ENCODE peak calls at places on chromosomes 7 and 10, in seven cellular contexts. Y is kidney, K is stomach, S is progenitor cell of endocrine pancreas, G is fibroblast of pulmonary artery, R is adrenal gland, L is GM12865. B is an unnamed sample.

GRCh38 chr10:7519351-7519750 is 108.5 kb upstream of the SFMBT2 start:
- DNase-seq in Y (no peak), K (no peak), S (no peak), G (no peak), R (peak), L (no peak), B (no peak)

GRCh38 chr10:34526758-34527730 is 288.1 kb downstream of the PARD3 start:
- DNase-seq in Y (no peak), K (no peak), S (no peak), G (peak), R (peak), L (peak), B (no peak)

GRCh38 chr7:34104120-34104519 is 198.8 kb downstream of the BMPER start:
- DNase-seq in Y (no peak), K (no peak), S (no peak), G (no peak), R (no peak), L (no peak), B (no peak)

GRCh38 chr10:43234471-43235041 is 32.3 kb downstream of the RASGEF1A start:
- DNase-seq in Y (peak), K (no peak), S (no peak), G (no peak), R (no peak), L (no peak), B (no peak)

GRCh38 chr10:113007343-113007771 is 57.3 kb downstream of the TCF7L2 start:
- DNase-seq in Y (no peak), K (no peak), S (no peak), G (no peak), R (no peak), L (peak), B (peak)

GRCh38 chr7:134307320-134307719 is 9.4 kb downstream of the SLC35B4 start:
- DNase-seq in Y (no peak), K (no peak), S (no peak), G (no peak), R (no peak), L (no peak), B (no peak)

GRCh38 chr7:157926521-157927167 is 589.8 kb downstream of the DNAJB6 start:
- DNase-seq in Y (peak), K (no peak), S (no peak), G (no peak), R (no peak), L (no peak), B (no peak)

GRCh38 chr7:16543456-16543855 is 16.8 kb downstream of the LRRC72 start:
- DNase-seq in Y (no peak), K (no peak), S (no peak), G (no peak), R (no peak), L (no peak), B (no peak)

GRCh38 chr10:116688241-116688711 is 54.1 kb downstream of the HSPA12A start:
- DNase-seq in Y (no peak), K (no peak), S (no peak), G (peak), R (no peak), L (no peak), B (no peak)

DNA sequence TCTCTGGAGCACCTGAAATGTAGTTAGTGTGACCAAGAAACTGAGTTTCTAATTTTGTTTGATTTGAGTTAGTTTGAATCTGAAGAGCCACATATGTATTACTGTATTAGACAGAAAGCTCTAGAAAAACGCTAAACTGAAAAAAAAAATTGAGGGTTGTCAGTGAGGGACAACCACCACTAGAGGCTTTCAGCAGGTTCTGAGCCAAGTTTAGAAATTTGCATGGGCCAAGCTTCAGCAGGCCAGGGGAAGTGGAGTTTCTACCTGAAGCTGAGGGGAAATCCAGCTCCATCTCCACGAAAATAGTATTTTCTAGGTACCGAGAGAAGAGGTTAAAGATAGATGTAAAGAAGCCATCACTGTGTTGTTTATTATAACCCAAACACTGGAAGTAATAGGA is 77.9 kb upstream of the PLXNA4 start:
- DNase-seq in Y (no peak), K (no peak), S (no peak), G (peak), R (no peak), L (peak), B (peak)
- TF ChIP-seq CTCF in Y (no peak), K (peak), S (peak), G (peak), R (peak), L (peak), B (no peak)

GRCh38 chr10:98074315-98074911 is 44.0 kb upstream of the CRTAC1 start:
- DNase-seq in Y (no peak), K (no peak), S (peak), G (peak), R (no peak), L (no peak), B (no peak)

GRCh38 chr10:98080474-98080873 is 50.1 kb upstream of the CRTAC1 start:
- DNase-seq in Y (no peak), K (no peak), S (no peak), G (no peak), R (no peak), L (no peak), B (no peak)

GRCh38 chr10:98077223-98077622 is 46.8 kb upstream of the CRTAC1 start:
- DNase-seq in Y (no peak), K (no peak), S (no peak), G (no peak), R (no peak), L (no peak), B (no peak)

GRCh38 chr10:98076086-98076485 is 45.7 kb upstream of the CRTAC1 start:
- DNase-seq in Y (no peak), K (no peak), S (no peak), G (no peak), R (no peak), L (no peak), B (no peak)

DNA sequence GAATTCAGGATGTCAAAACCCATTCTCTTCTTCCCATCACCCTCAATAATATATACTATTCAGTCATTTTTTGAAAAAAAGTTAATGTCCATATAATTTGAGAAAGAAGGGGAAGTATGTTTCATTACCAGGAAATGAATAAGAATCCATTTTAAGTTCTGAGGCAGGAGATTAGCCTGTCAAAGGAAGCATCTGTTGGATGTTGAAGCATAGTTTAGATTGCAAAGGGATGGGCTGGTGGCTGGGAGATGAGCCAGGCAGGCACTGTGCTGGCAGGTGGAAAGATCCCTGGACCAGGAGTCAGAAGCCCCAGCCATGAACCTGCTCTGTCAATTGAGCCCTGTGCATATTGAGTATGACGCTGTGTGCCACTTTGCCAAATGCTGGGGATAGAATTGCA is 48.4 kb upstream of the CRTAC1 start:
- DNase-seq in Y (no peak), K (no peak), S (no peak), G (no peak), R (no peak), L (no peak), B (no peak)
- TF ChIP-seq CTCF in Y (no peak), K (no peak), S (no peak), G (no peak), R (no peak), L (no peak), B (no peak)

DNA sequence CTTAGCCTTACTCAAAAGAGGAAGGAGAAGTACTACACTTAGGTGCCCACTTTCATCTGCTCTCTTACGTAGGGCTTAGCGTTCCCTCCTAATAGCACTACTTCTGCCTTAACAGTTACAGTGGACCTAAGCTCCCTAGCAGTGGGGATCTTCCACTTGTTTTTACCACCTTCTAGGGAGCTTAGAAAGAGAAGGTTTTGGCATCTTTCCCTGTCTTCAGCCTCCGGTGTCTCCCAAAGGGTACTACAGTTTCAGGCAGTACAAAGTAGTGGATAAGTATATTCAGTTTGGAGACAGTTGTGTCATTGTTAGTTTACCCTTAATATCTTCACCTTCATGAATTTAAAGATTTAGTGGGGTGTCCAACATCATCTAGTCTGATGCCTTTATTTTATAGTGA is 14.6 kb downstream of the CHRM2 start:
- DNase-seq in Y (no peak), K (no peak), S (no peak), G (peak), R (no peak), L (no peak), B (no peak)
- TF ChIP-seq CTCF in Y (no peak), K (no peak), S (no peak), G (peak), R (no peak), L (no peak), B (no peak)

DNA sequence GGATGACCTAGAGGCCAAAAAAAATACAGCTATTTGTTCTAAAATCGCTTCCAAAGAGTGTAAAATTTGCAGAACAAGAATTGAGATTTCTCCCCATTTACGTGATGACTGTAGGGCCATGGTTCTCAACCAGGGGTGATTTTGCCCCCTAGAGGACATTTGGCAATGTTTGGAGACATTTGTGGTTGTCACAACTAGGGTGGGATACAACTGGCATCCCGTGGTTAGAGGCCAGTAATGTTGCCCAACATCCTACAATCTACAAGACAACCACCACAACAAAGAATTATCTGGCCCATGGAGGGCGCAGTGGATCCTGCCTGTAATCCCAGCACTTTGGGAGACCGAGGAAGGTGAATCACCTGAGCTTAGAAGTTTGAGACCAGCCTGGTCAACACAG is 22.8 kb upstream of the MALSU1 start:
- DNase-seq in Y (no peak), K (no peak), S (no peak), G (peak), R (no peak), L (peak), B (no peak)
- TF ChIP-seq CTCF in Y (no peak), K (no peak), S (no peak), G (peak), R (no peak), L (peak), B (peak)

DNA sequence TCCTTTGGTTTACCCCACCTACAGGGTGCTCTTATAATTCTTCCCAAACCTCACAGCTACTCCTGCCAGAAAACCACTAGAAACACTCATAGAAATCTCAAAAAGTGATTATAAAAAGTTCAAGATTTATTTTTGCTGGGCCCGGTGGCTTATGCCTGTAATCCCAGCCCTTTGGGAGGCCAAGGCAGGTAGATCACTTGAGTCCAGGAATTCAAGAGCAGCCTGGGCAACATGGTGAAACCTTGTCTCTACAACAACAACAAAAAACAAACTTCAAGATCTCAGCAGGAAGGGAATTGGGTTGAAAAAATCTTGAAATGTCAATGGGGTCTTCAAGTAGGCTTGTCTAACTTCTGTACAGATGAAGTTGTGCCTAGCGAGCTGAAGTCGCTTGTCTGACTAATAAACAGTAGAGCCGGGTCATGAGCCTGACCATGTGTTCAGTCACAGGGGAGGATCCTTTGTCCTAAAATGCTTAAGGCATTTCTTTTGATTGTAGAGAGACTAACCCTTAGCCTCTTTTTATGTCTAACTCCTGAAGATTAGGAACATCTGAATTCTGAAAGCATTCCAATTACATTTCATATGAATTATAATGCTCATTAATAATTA is 124.6 kb downstream of the NOC3L start:
- DNase-seq in Y (no peak), K (no peak), S (no peak), G (no peak), R (no peak), L (no peak), B (no peak)
- TF ChIP-seq CTCF in Y (no peak), K (no peak), S (no peak), G (no peak), R (no peak), L (no peak), B (no peak)

GRCh38 chr10:73248259-73248724 is 1.2 kb upstream of the DNAJC9 start:
- DNase-seq in Y (no peak), K (no peak), S (no peak), G (no peak), R (no peak), L (peak), B (no peak)

GRCh38 chr10:73247509-73248258 is 629 bp upstream of the DNAJC9 start:
- DNase-seq in Y (no peak), K (no peak), S (no peak), G (no peak), R (no peak), L (peak), B (peak)

GRCh38 chr10:73246322-73246782 is 703 bp downstream of the DNAJC9 start:
- DNase-seq in Y (no peak), K (no peak), S (no peak), G (no peak), R (no peak), L (peak), B (no peak)

GRCh38 chr10:73244866-73245477 is 2.1 kb downstream of the DNAJC9 start:
- DNase-seq in Y (no peak), K (no peak), S (no peak), G (peak), R (no peak), L (peak), B (no peak)

GRCh38 chr10:73246783-73247508 is at the start of gene DNAJC9:
- DNase-seq in Y (peak), K (peak), S (peak), G (peak), R (peak), L (peak), B (peak)
- TF ChIP-seq CTCF in Y (no peak), K (no peak), S (no peak), G (no peak), R (no peak), L (no peak), B (no peak)

DNA sequence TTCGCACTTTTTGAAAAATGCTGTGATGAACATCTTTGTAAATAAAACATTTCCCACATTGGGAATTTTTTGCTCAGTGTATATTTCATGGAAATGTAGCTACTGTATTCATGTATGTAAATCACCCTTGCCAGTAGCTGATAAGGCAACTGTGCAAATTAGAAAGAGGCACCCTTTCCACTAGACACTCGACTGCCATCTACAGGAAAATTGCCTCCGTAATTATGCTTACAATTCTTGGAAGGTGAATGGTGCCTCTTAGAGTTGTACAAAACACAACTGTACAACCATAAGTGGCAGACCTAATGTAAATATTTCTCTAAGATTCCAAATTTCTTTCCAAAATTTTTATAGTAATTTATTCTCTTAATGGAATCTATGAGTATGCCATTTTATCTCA is 491.7 kb downstream of the CCSER2 start:
- DNase-seq in Y (no peak), K (no peak), S (no peak), G (no peak), R (no peak), L (peak), B (no peak)
- TF ChIP-seq CTCF in Y (no peak), K (no peak), S (no peak), G (no peak), R (no peak), L (peak), B (no peak)

GRCh38 chr10:66187096-66187733 is 738.6 kb upstream of the LRRTM3 start:
- DNase-seq in Y (no peak), K (no peak), S (no peak), G (no peak), R (no peak), L (no peak), B (no peak)

GRCh38 chr10:66192162-66192834 is 733.5 kb upstream of the LRRTM3 start:
- DNase-seq in Y (no peak), K (no peak), S (no peak), G (no peak), R (no peak), L (no peak), B (no peak)

GRCh38 chr10:66190413-66190812 is 735.4 kb upstream of the LRRTM3 start:
- DNase-seq in Y (no peak), K (no peak), S (no peak), G (no peak), R (no peak), L (no peak), B (no peak)
- TF ChIP-seq CTCF in Y (no peak), K (no peak), S (no peak), G (no peak), R (no peak), L (no peak), B (no peak)

GRCh38 chr7:40833541-40834234 is 698.9 kb downstream of the SUGCT start:
- DNase-seq in Y (no peak), K (no peak), S (no peak), G (peak), R (no peak), L (no peak), B (no peak)
- TF ChIP-seq CTCF in Y (no peak), K (no peak), S (no peak), G (peak), R (no peak), L (no peak), B (no peak)